ENCODE peak calls at places on chromosome 1, in nine cellular contexts. Q is SK-N-SH, L is cardiac muscle cell, S is hepatocyte, O is tibial nerve, T is tibial artery, G is left ventricle myocardium inferior, H is endodermal cell, K is mesenchymal stem cell. N is an unnamed sample.

GRCh38 chr1:9293512-9294439 is 1.1 kb downstream of the SPSB1 start:
- DNase-seq in Q (peak; percentile 79), L (peak; percentile 42), S (peak; percentile 60), O (no peak), T (no peak), G (peak; percentile 37), H (peak; percentile 73), K (peak; percentile 66), N (no peak)

GRCh38 chr1:89310505-89310904 is 37.8 kb upstream of the GBP5 start:
- DNase-seq in Q (no peak), L (peak; percentile 45), S (no peak), O (no peak), T (no peak), G (no peak), H (no peak), K (peak; percentile 56), N (no peak)

GRCh38 chr1:59750612-59751395 is 63.9 kb upstream of the HOOK1 start:
- DNase-seq in Q (no peak), L (peak; percentile 86), S (peak; percentile 71), O (peak; percentile 83), T (peak; percentile 76), G (no peak), H (no peak), K (peak; percentile 86), N (no peak)

GRCh38 chr1:207514890-207515289 is 18.9 kb downstream of the CR1 start:
- DNase-seq in Q (no peak), L (no peak), S (no peak), O (no peak), T (no peak), G (no peak), H (no peak), K (no peak), N (no peak)

GRCh38 chr1:59431566-59432294 is 134.8 kb downstream of the FGGY start:
- DNase-seq in Q (no peak), L (no peak), S (no peak), O (no peak), T (no peak), G (no peak), H (no peak), K (no peak), N (no peak)

GRCh38 chr1:80217377-80217986 is 1211.0 kb upstream of the ADGRL4 start:
- DNase-seq in Q (peak; percentile 41), L (peak; percentile 84), S (peak; percentile 78), O (peak; percentile 8), T (no peak), G (no peak), H (peak; percentile 44), K (peak; percentile 74), N (no peak)

GRCh38 chr1:173295391-173295790 is 88.3 kb upstream of the TNFSF4 start:
- DNase-seq in Q (no peak), L (peak; percentile 7), S (no peak), O (no peak), T (no peak), G (no peak), H (no peak), K (peak; percentile 38), N (no peak)

GRCh38 chr1:18955116-18955441 is 1.4 kb downstream of the IFFO2 start:
- DNase-seq in Q (no peak), L (peak; percentile 42), S (no peak), O (no peak), T (no peak), G (no peak), H (no peak), K (no peak), N (no peak)

GRCh38 chr1:179016694-179017382 is 8.9 kb upstream of the FAM20B start:
- DNase-seq in Q (peak; percentile 55), L (peak; percentile 89), S (peak; percentile 74), O (peak; percentile 88), T (peak; percentile 91), G (peak; percentile 86), H (no peak), K (peak; percentile 76), N (peak; percentile 87)

GRCh38 chr1:220734571-220735326 is 13.4 kb upstream of the MTARC2 start:
- DNase-seq in Q (no peak), L (peak; percentile 73), S (peak; percentile 75), O (no peak), T (no peak), G (no peak), H (no peak), K (peak; percentile 79), N (no peak)

GRCh38 chr1:182764029-182764768 is 25.4 kb upstream of the NPL start:
- DNase-seq in Q (no peak), L (no peak), S (no peak), O (no peak), T (no peak), G (no peak), H (no peak), K (no peak), N (no peak)

GRCh38 chr1:2016123-2016522 is 3.0 kb upstream of the GABRD start:
- DNase-seq in Q (no peak), L (no peak), S (no peak), O (no peak), T (no peak), G (no peak), H (no peak), K (no peak), N (no peak)
- H3K4me1 ChIP-seq in Q (no peaks in the 10 kb centered on the region), L (no peaks in the 10 kb centered on the region), S (peaks cover 3% of the 10 kb centered on the region), O (peaks cover 14% of the 10 kb centered on the region), T (peaks cover 6% of the 10 kb centered on the region), G (peaks cover 13% of the 10 kb centered on the region), H (no peaks in the 10 kb centered on the region), K (peaks cover 3% of the 10 kb centered on the region), N (no peaks in the 10 kb centered on the region)

GRCh38 chr1:6622396-6623152 is 2.1 kb upstream of the THAP3 start:
- DNase-seq in Q (no peak), L (no peak), S (no peak), O (no peak), T (no peak), G (no peak), H (no peak), K (no peak), N (no peak)

GRCh38 chr1:6624712-6625578 is at the start of gene THAP3:
- DNase-seq in Q (peak; percentile 98), L (peak; percentile 95), S (peak; percentile 95), O (peak; percentile 74), T (peak; percentile 76), G (peak; percentile 90), H (peak; percentile 97), K (peak; percentile 87), N (peak; percentile 89)

GRCh38 chr1:6623269-6623965 is 1.3 kb upstream of the THAP3 start:
- DNase-seq in Q (no peak), L (no peak), S (no peak), O (no peak), T (no peak), G (no peak), H (no peak), K (no peak), N (no peak)

GRCh38 chr1:6619045-6619444 is 5.5 kb downstream of the PHF13 start:
- DNase-seq in Q (no peak), L (no peak), S (no peak), O (no peak), T (no peak), G (no peak), H (no peak), K (no peak), N (no peak)

DNA sequence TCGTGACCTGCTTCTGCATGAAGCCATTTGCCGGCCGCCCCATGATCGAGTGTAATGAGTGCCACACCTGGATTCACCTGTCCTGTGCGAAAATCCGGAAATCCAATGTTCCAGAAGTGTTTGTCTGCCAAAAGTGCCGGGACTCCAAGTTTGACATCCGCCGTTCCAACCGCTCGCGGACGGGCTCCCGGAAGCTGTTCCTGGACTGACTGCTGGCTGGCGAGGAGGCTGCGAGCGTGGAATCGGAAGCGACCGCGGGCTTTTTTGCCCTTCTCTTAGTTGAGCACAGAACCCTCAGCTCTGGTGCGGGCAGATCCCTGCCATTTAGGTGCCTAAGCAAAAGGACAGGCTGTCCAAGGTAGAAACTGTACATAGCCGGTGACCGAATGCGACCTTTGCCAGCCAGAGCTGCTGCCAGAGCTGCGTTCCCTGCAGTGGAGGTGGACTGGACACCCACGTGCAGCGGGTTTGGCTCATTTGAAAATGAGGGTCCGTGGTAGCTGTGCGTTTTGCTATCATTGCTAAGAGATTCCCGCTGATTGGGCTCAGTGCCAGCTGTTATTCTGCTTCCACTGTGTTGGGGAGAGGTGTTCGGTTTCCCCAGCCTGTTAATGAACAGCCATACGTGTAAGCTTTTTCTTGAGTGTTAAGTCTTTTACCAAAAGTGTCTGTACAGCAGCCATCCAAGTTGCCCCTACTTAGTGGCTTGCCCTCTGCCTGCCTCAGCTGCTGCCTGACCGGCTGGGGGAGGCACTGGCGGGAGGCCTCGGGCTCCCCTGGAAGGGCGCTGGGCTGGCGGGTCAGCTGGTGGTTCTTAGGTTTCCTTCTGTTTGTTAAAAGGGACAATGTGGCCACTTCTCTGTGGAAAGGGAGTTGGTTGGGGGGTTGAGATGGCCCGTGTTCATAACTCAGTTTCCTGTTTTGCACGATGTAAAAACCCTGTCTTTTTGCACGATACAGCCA is 3.0 kb upstream of the THAP3 start:
- DNase-seq in Q (no peak), L (no peak), S (no peak), O (no peak), T (no peak), G (no peak), H (no peak), K (no peak), N (no peak)
- H3K27ac ChIP-seq in Q (no peak overlapping the region), L (peak overlapping the region; percentile 92), S (no peak overlapping the region), O (no peak overlapping the region), T (no peak overlapping the region), G (peak overlapping the region; percentile 44), H (no peak overlapping the region), K (no peak overlapping the region), N (no peak overlapping the region)

DNA sequence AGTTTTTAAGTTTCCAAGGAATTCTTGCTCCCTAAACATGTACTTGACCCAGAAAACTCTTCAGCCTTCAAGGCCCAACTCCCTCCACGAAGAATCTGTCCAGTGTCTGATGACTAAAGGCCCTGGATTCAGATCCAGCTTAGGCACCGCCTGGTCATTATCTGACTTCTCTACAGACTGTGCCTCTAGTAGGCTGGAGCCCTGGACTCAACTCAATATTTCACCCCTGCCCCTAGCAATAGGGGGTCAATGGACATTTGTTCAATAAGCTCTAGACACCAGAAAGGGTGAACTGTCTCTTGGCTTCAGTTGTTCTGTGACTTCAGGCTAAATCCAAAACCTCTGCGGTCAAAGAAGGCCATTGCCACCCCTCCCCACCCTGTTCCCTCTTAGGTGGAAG is 34.5 kb downstream of the NUAK2 start:
- DNase-seq in Q (no peak), L (no peak), S (no peak), O (no peak), T (no peak), G (no peak), H (no peak), K (no peak), N (no peak)
- H3K4me3 ChIP-seq in Q (no peak overlapping the region), L (no peak overlapping the region), S (no peak overlapping the region), O (no peak overlapping the region), T (no peak overlapping the region), G (no peak overlapping the region), H (no peak overlapping the region), K (no peak overlapping the region), N (no peak overlapping the region)

DNA sequence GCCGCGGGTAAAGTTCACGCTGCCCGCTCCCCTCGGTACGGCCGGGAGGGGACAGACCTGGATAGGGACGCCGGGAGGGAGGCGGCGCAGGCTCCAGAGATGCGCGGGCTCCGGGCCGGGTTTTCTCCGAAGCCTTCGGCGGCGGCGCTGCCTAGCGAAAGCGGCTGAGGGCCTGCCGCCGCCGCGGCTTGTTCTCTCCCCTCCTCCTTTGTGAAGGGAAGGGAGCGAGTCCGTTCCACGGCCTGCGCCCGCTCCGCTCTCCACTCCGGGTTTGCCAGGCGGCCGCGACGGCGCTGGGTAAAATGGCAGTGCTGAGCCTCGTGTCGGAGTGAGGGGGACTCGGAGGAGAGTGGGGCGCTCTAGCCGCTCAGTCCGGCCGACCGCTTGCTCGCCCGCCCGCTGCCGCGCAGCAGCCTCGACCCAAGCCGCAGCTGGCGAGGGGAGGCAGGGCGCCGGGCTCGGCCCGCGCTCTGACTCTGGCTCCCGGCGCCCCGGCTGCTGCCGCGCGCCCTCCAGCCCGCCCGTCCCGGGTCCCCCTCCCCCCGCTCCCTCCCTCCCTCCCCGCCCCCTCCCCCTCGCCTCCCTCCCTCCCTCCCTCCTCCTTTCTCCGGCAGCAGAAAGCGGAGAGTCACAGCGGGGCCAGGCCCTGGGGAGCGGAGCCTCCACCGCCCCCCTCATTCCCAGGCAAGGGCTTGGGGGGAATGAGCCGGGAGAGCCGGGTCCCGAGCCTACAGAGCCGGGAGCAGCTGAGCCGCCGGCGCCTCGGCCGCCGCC is at the start of gene ARID1A:
- DNase-seq in Q (peak; percentile 89), L (peak; percentile 99), S (peak; percentile 98), O (peak; percentile 93), T (peak; percentile 93), G (peak; percentile 96), H (peak; percentile 98), K (peak; percentile 98), N (peak; percentile 79)
- H3K4me1 ChIP-seq in Q (peaks cover 42% of the 10 kb centered on the region), L (peaks cover 52% of the 10 kb centered on the region), S (peaks cover 49% of the 10 kb centered on the region), O (peaks cover 61% of the 10 kb centered on the region), T (peaks cover 37% of the 10 kb centered on the region), G (peaks cover 76% of the 10 kb centered on the region), H (peaks cover 12% of the 10 kb centered on the region), K (peaks cover 7% of the 10 kb centered on the region), N (peaks cover 39% of the 10 kb centered on the region)

N was measured in RWPE2.